ENCODE peak calls at places on chromosomes 6 and 20, in eight cellular contexts. E is SK-N-SH, M is HCT116, A is GM23338, V is hepatocyte, R is GM23248, H is MM.1S, X is OCI-LY7. I is an unnamed sample.
A peak's percentile ranks its signal among the peaks of the same experiment; 100 is the strongest.

GRCh38 chr20:62350098-62350628 is 16.9 kb downstream of the LAMA5 start:
- DNase-seq in E (no peak), M (peak; percentile 87), A (no peak), V (peak; percentile 83), R (no peak), H (no peak), X (no peak), I (peak; percentile 96)

GRCh38 chr20:13101701-13102100 is 92.9 kb downstream of the SPTLC3 start:
- DNase-seq in E (no peak), M (no peak), A (no peak), V (peak; percentile 58), R (peak; percentile 60), H (no peak), X (no peak), I (no peak)

GRCh38 chr6:128046033-128046432 is 145.2 kb upstream of the THEMIS start:
- DNase-seq in E (no peak), M (no peak), A (no peak), V (no peak), R (no peak), H (no peak), X (no peak), I (no peak)

GRCh38 chr6:63844287-63844686 is 208.7 kb downstream of the PHF3 start:
- DNase-seq in E (no peak), M (no peak), A (no peak), V (no peak), R (peak; percentile 68), H (no peak), X (no peak), I (no peak)

GRCh38 chr20:63979549-63980316 is at the start of gene SAMD10:
- DNase-seq in E (peak; percentile 85), M (no peak), A (peak; percentile 66), V (peak; percentile 80), R (peak; percentile 33), H (peak; percentile 67), X (peak; percentile 73), I (peak; percentile 54)

GRCh38 chr6:130324657-130325056 is 41.2 kb upstream of the TMEM200A start:
- DNase-seq in E (no peak), M (no peak), A (no peak), V (no peak), R (peak; percentile 92), H (no peak), X (no peak), I (peak; percentile 20)

GRCh38 chr20:23857954-23858565 is 21.5 kb downstream of the CST5 start:
- DNase-seq in E (no peak), M (no peak), A (peak; percentile 37), V (no peak), R (no peak), H (no peak), X (no peak), I (no peak)

GRCh38 chr6:80363501-80363900 is 257.0 kb downstream of the BCKDHB start:
- DNase-seq in E (no peak), M (no peak), A (no peak), V (no peak), R (peak; percentile 10), H (no peak), X (no peak), I (no peak)

GRCh38 chr20:63325554-63326313 is 32.7 kb downstream of the COL20A1 start:
- DNase-seq in E (no peak), M (no peak), A (no peak), V (no peak), R (no peak), H (no peak), X (no peak), I (no peak)

GRCh38 chr6:157867155-157867559 is 44.1 kb downstream of the SNX9 start:
- DNase-seq in E (no peak), M (no peak), A (no peak), V (no peak), R (peak; percentile 78), H (no peak), X (no peak), I (peak; percentile 48)

GRCh38 chr6:48194596-48195295 is 83.7 kb upstream of the PTCHD4 start:
- DNase-seq in E (no peak), M (no peak), A (no peak), V (no peak), R (no peak), H (no peak), X (no peak), I (no peak)

GRCh38 chr20:49570161-49570827 is 2.4 kb upstream of the PTGIS start:
- DNase-seq in E (no peak), M (no peak), A (no peak), V (no peak), R (no peak), H (no peak), X (no peak), I (no peak)

GRCh38 chr20:49566401-49566800 is 1.5 kb downstream of the PTGIS start:
- DNase-seq in E (no peak), M (no peak), A (no peak), V (no peak), R (peak; percentile 37), H (no peak), X (no peak), I (no peak)

GRCh38 chr20:49568491-49569151 is 684 bp upstream of the PTGIS start:
- DNase-seq in E (no peak), M (no peak), A (peak; percentile 95), V (peak; percentile 41), R (peak; percentile 29), H (no peak), X (no peak), I (no peak)

GRCh38 chr20:49569403-49570115 is 1.6 kb upstream of the PTGIS start:
- DNase-seq in E (no peak), M (no peak), A (no peak), V (no peak), R (peak; percentile 26), H (no peak), X (no peak), I (no peak)

DNA sequence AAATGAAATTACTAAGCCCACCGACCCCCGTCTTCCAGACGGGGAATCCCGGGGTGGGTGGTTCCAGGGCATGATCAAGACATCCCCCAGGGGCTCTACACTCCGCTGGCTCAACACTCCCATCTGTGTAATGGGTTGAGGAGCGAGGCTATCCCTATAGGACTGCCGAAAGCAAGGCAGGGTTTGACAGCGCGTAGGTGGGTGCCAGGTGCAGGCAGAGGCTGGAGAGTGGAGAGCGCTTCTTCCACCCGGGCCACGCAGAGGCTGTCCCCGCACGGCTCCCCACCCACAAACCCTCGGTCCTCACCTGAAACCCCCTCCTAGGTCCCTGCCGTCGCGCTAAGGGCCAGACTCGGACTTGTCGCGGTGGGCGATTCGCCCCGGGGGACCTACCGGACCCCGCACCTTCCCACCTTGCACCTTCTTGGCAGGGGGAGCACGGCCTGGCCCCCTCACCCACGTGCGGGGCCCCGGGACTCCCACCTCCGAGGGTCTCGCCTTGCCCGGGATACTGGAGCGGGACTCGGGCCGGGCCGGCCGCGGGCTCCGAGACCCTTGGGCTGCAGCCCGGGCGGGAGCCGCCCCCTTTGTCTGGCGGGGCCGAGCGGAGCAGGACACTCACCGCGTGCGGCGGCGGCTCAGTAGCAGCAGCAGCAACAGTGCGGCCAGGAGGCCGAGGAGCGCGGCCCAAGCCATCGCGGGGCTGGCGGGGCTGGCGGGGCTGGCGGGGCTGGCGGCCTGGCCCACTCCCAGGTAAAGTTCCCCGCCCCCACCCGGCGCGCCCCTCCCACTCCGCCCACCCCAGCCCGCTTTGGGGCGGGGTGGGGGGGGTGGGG is at the start of gene PTGIS:
- DNase-seq in E (peak; percentile 87), M (no peak), A (peak; percentile 86), V (peak; percentile 73), R (peak; percentile 84), H (no peak), X (no peak), I (no peak)
- H2AFZ ChIP-seq in E (peak within 1 kb of the TSS; percentile 56), M (no peak within 1 kb of the TSS), A (peak within 1 kb of the TSS; percentile 69), V (peak within 1 kb of the TSS; percentile 79), R (peak within 1 kb of the TSS; percentile 56), H (no peak within 1 kb of the TSS), X (no peak within 1 kb of the TSS), I (peak within 1 kb of the TSS; percentile 52)

DNA sequence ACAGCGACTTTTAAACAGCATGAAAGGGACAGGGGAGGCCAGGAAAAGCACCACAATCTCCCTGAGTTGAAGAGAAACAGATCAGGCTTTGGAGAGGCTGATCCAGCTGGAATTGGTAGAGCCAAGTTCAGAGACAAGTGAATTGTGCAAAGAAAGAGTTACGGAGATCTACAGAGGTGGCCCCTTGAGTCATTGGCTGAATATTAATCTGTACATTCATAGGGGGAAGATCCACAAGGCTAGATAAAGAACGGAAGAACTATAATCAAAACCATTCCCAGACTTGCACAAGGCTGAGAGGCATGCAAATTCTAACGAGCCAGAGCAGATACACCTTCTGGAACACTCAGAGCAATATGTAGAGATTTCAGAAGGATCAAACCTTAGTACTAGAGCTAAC is 14.2 kb upstream of the FOXQ1 start:
- DNase-seq in E (no peak), M (no peak), A (no peak), V (peak; percentile 30), R (peak; percentile 86), H (no peak), X (no peak), I (no peak)
- TF ChIP-seq EZH2phosphoT487 in E (no peak), M (no peak), A (no peak), V (no peak), R (no peak), H (no peak), X (no peak), I (no peak)

GRCh38 chr6:83068628-83069027 is 1.2 kb downstream of the DOP1A start:
- DNase-seq in E (no peak), M (no peak), A (no peak), V (no peak), R (peak; percentile 2), H (no peak), X (no peak), I (no peak)

GRCh38 chr6:83073620-83074019 is 6.1 kb downstream of the DOP1A start:
- DNase-seq in E (no peak), M (no peak), A (no peak), V (no peak), R (no peak), H (no peak), X (no peak), I (no peak)

GRCh38 chr6:83071707-83072106 is 4.2 kb downstream of the DOP1A start:
- DNase-seq in E (no peak), M (no peak), A (no peak), V (no peak), R (peak; percentile 38), H (no peak), X (no peak), I (no peak)

GRCh38 chr6:83069633-83070032 is 2.2 kb downstream of the DOP1A start:
- DNase-seq in E (no peak), M (no peak), A (no peak), V (no peak), R (no peak), H (no peak), X (no peak), I (no peak)

DNA sequence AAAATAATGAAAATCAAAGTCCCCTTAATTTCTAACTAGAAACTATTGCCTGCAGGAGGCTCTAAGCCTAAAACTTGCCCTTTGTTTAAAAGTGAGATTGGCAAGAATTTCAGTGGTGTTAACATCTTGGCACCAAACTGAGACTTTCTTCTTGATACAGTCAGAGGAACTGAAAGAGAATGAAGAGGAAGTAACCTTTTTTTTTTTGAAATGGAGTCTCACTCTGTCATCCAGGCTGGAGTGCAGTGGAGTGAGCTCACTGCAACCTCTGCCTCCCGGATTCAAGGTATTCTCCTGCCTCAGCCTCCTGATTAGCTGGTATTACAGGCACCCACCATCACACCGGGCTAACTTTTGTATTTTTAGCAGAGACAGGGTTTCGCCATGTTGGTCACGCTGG is 3.6 kb downstream of the DOP1A start:
- DNase-seq in E (no peak), M (no peak), A (peak; percentile 17), V (no peak), R (peak; percentile 39), H (peak; percentile 63), X (peak; percentile 79), I (no peak)
- H2AFZ ChIP-seq in E (no peak overlapping the region), M (no peak overlapping the region), A (no peak overlapping the region), V (no peak overlapping the region), R (no peak overlapping the region), H (no peak overlapping the region), X (peak overlapping the region; percentile 1), I (no peak overlapping the region)

GRCh38 chr6:6825153-6825847 is 236.8 kb downstream of the LY86 start:
- DNase-seq in E (no peak), M (no peak), A (no peak), V (no peak), R (no peak), H (no peak), X (no peak), I (peak; percentile 72)
- TF ChIP-seq EZH2phosphoT487 in E (no peak), M (no peak), A (no peak), V (no peak), R (no peak), H (no peak), X (no peak), I (no peak)

I was measured in PC-3.